ENCODE peak calls at places on chromosomes 16 and 17, in six cellular contexts. T is stimulated activated CD8-positive, alpha-beta memory T cell treated with anti-CD3 and anti-CD28 coated beads, Interleukin-2, amount 100 ng/mL, for 48 hours; A is cardiac muscle cell; F is T-cell; M is AG08396; V is NCI-H1092. N is an unnamed sample.

GRCh38 chr17:16215965-16216316 is 607 bp upstream of the NCOR1 start:
- DNase-seq in A (no peak), M (no peak), T (peak), V (no peak), F (peak), N (no peak)

GRCh38 chr16:3879887-3880564 is 487 bp downstream of the CREBBP start:
- DNase-seq in V (peak), M (peak), F (peak), A (peak), T (peak), N (peak)

GRCh38 chr17:40472733-40473452 is 28.5 kb downstream of the TNS4 start:
- DNase-seq in M (no peak), T (no peak), A (no peak), V (no peak), F (no peak), N (no peak)

GRCh38 chr17:33082529-33083148 is 91.0 kb downstream of the SPACA3 start:
- DNase-seq in T (no peak), M (no peak), A (no peak), V (no peak), F (no peak), N (no peak)

GRCh38 chr16:78210305-78210704 is 110.9 kb downstream of the WWOX start:
- DNase-seq in V (peak), M (no peak), F (no peak), A (no peak), T (no peak), N (no peak)

GRCh38 chr17:76687278-76688164 is 23.2 kb downstream of the MXRA7 start:
- DNase-seq in V (no peak), T (no peak), A (no peak), F (no peak), M (no peak), N (no peak)

GRCh38 chr16:55367796-55368195 is 43.8 kb downstream of the IRX6 start:
- DNase-seq in T (no peak), V (no peak), M (no peak), A (peak), F (no peak), N (no peak)

GRCh38 chr17:7640783-7641182 is 9.9 kb upstream of the ATP1B2 start:
- DNase-seq in T (no peak), F (no peak), V (no peak), A (no peak), M (no peak), N (no peak)

GRCh38 chr16:10552998-10553491 is 27.4 kb downstream of the EMP2 start:
- DNase-seq in F (peak), M (no peak), V (no peak), T (peak), A (no peak), N (peak)

GRCh38 chr16:57255686-57256415 is 10.8 kb downstream of the ARL2BP start:
- DNase-seq in A (no peak), T (no peak), F (no peak), V (no peak), M (no peak), N (no peak)

GRCh38 chr16:11256657-11257130 is 690 bp upstream of the SOCS1 start:
- DNase-seq in M (peak), T (peak), V (no peak), A (peak), F (no peak), N (no peak)

GRCh38 chr17:77601054-77601979 is 357.2 kb upstream of the TNRC6C start:
- DNase-seq in M (no peak), T (no peak), F (no peak), V (no peak), A (no peak), N (no peak)

GRCh38 chr17:77089118-77089477 is 51.7 kb upstream of the SEC14L1 start:
- DNase-seq in M (no peak), T (no peak), F (no peak), A (no peak), V (no peak), N (no peak)

GRCh38 chr17:37642706-37643105 is 540 bp downstream of the DDX52 start:
- DNase-seq in M (peak), T (no peak), F (no peak), A (peak), V (no peak), N (peak)

GRCh38 chr16:77679901-77680300 is 42.4 kb upstream of the NUDT7 start:
- DNase-seq in M (no peak), F (no peak), A (no peak), T (no peak), V (no peak), N (no peak)

GRCh38 chr16:86555763-86556130 is 712 bp upstream of the MTHFSD start:
- DNase-seq in V (no peak), A (no peak), F (no peak), M (no peak), T (no peak), N (no peak)

GRCh38 chr16:46762583-46762982 is 14.4 kb upstream of the MYLK3 start:
- DNase-seq in V (no peak), M (no peak), F (no peak), A (no peak), T (no peak), N (no peak)